ENCODE peak calls at places on chromosomes 11 and 22, in four cellular contexts. Q, F, T and U are unnamed samples. For H3K4me1, the result is how much of the 10 kb centered on the place peaks cover.

GRCh38 chr11:87259731-87260130 is 222.0 kb downstream of the TMEM135 start:
- DNase-seq in Q (no peak), F (no peak), T (no peak), U (no peak)

GRCh38 chr11:122115520-122116343 is at the start of gene BLID:
- DNase-seq in Q (no peak), F (peak), T (peak), U (peak)

GRCh38 chr11:134498326-134499139 is 86.5 kb upstream of the B3GAT1 start:
- DNase-seq in Q (no peak), F (peak), T (no peak), U (no peak)

GRCh38 chr22:37561209-37562048 is 1.1 kb downstream of the CDC42EP1 start:
- DNase-seq in Q (no peak), F (peak), T (peak), U (peak)

GRCh38 chr11:114316980-114317675 is 20.9 kb downstream of the NNMT start:
- DNase-seq in Q (no peak), F (no peak), T (peak), U (no peak)

GRCh38 chr11:57311109-57311936 is 13.4 kb downstream of the TNKS1BP1 start:
- DNase-seq in Q (no peak), F (peak), T (peak), U (peak)

GRCh38 chr22:47129902-47130301 is 367.5 kb downstream of the TBC1D22A start:
- DNase-seq in Q (no peak), F (peak), T (no peak), U (peak)

GRCh38 chr11:18772211-18772610 is 19.4 kb downstream of the PTPN5 start:
- DNase-seq in Q (no peak), F (no peak), T (no peak), U (no peak)

GRCh38 chr22:19466126-19466716 is 12.8 kb downstream of the UFD1 start:
- DNase-seq in Q (no peak), F (no peak), T (no peak), U (no peak)

GRCh38 chr11:86517557-86517956 is 142.9 kb downstream of the CCDC81 start:
- DNase-seq in Q (no peak), F (no peak), T (no peak), U (no peak)

GRCh38 chr22:37410174-37411055 is 16.9 kb downstream of the ELFN2 start:
- DNase-seq in Q (no peak), F (no peak), T (no peak), U (no peak)

GRCh38 chr11:121082670-121083069 is 18.4 kb upstream of the TECTA start:
- DNase-seq in Q (no peak), F (no peak), T (no peak), U (no peak)

GRCh38 chr11:8360086-8360828 is 96.6 kb upstream of the LMO1 start:
- DNase-seq in Q (no peak), F (peak), T (no peak), U (no peak)

GRCh38 chr22:44182591-44183588 is 2.2 kb downstream of the PARVG start:
- DNase-seq in Q (no peak), F (peak), T (no peak), U (peak)

GRCh38 chr11:10414181-10414580 is 40.9 kb upstream of the AMPD3 start:
- DNase-seq in Q (no peak), F (no peak), T (no peak), U (no peak)

GRCh38 chr11:80519591-80520258 is 1078.9 kb upstream of the TENM4 start:
- DNase-seq in Q (no peak), F (no peak), T (no peak), U (no peak)

GRCh38 chr11:13309156-13309555 is 31.6 kb downstream of the BMAL1 start:
- DNase-seq in Q (no peak), F (no peak), T (no peak), U (no peak)

DNA sequence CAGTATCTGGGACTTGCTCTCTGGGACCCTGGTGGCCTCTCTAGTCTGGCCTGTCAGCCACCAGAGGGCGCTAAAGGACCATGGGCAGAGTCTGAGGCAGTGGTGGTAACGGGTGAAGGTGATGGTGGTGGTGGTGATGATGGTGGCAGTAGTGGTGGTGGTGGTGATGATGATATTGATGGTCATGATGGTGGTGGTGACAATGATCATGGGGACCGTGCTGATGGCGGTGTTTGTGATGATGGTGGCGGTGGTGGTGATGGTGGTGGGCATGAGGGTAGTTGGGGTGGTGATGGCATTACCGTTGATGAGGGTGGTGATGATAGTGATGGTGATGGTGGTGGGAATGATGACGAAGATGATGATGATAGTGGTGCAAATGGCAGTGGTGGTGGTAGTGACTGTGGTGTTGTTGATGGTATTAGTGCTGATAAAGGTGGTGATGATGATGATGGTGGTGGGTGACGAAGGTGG is 16.0 kb downstream of the TRPM5 start:
- DNase-seq in Q (peak), F (peak), T (peak), U (peak)
- H3K4me1 ChIP-seq in Q (under half), F (under half), T (under half), U (under half)

DNA sequence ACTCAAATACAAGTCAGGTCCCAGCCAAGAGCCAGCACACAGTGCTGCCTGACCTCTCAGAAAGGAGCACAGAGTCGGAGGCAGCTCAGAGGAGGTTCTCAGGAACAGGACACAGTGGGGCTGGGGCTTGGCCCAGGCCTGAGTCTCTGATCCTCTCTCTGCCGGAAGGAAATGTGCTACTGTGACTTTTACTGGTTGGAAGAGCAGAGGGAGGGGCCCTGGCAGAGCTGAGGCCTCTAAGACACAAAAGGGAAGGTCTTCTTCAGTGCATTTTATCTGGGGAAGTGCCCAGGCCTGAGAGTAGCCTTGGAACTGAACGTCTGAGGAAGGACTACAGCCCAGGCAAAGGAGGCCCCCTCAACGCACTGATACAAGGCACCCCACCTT is 16.2 kb upstream of the CASTOR1 start:
- DNase-seq in Q (no peak), F (peak), T (peak), U (peak)
- H3K4me1 ChIP-seq in Q (under half), F (under half), T (under half), U (half or more)

GRCh38 chr11:20035701-20036601 is 124.3 kb downstream of the DBX1 start:
- DNase-seq in Q (peak), F (no peak), T (peak), U (no peak)

GRCh38 chr11:20038969-20039368 is 121.3 kb downstream of the DBX1 start:
- DNase-seq in Q (no peak), F (no peak), T (no peak), U (no peak)

GRCh38 chr11:20037358-20037757 is 122.9 kb downstream of the DBX1 start:
- DNase-seq in Q (no peak), F (no peak), T (no peak), U (no peak)

GRCh38 chr11:20036625-20037335 is 123.5 kb downstream of the DBX1 start:
- DNase-seq in Q (no peak), F (no peak), T (no peak), U (no peak)

DNA sequence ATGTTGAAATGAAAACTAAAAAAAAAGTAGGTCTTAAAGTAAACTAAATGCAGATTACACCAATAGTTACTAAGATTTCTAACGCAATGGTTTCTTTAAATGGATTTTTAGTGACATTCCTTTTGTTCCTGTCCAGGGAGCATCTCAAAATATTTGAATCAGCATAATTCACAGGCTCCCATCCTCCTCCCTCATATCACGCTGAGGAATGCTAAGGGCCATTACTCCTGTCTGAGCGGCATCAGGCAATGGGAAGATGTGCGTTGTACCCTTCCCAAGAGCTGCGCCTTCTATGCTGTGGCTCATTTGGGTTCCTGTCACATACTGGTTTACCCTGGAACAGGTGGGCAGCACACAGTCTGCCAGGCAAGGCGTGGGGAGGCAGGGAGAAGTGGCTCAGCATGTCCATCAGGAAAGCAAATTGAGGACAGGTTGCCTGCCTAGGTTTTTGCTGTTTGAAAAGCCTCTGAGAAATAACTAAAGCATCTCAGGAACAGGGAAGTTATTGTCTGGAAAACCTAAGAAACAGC is 121.8 kb downstream of the DBX1 start:
- DNase-seq in Q (no peak), F (no peak), T (no peak), U (no peak)
- H3K4me1 ChIP-seq in Q (under half), F (under half), T (under half), U (under half)

GRCh38 chr11:11472096-11472495 is 119.0 kb upstream of the CSNK2A3 start:
- DNase-seq in Q (no peak), F (no peak), T (no peak), U (no peak)
- H3K4me1 ChIP-seq in Q (under half), F (under half), T (under half), U (under half)

DNA sequence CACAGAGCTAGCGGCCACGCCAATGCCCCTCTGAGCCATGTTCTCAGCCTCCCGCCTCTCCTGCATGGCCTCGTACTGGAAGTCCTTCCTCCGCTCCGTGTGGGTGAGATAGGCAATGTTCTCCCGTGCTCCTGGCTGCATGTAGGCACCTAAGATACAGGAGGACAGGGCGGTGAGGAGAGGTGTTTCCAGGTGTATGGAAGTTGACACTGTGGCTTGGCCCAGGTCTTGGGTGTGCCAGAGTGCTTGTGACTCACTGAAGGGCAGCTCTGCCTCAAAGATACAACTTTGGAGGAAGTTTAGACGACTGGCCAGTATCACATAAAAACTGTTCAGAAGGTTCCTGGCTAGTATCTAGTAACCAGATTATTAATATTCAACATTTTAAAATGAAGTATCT is 8.5 kb downstream of the SRRD start:
- DNase-seq in Q (no peak), F (no peak), T (no peak), U (no peak)
- H3K4me1 ChIP-seq in Q (under half), F (under half), T (under half), U (under half)

DNA sequence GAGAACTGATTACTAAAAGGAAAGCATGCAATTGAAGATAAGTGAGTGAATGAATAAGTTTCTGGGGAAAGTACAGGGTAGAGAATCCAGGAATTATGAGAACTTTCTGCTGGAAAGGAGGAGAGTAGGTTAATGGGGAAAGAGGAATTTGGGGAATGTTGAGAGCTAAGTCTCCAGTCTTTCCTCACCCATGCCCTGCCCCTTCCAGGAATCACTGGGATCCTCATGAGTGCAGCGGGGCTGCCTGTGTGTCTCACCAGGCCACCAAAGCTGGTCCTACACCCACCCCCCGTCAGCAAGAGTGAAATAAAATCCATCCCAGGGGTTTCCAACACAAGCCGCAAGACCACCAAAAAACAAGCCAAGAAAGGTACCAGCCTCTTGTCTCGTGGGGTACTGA is 17.0 kb downstream of the DTX4 start:
- DNase-seq in Q (no peak), F (no peak), T (no peak), U (no peak)
- H3K4me1 ChIP-seq in Q (under half), F (under half), T (under half), U (half or more)

GRCh38 chr11:67596753-67597300 is 9.9 kb upstream of the NDUFV1 start:
- DNase-seq in Q (no peak), F (no peak), T (no peak), U (no peak)

GRCh38 chr11:67594480-67594879 is 10.9 kb downstream of the GSTP1 start:
- DNase-seq in Q (no peak), F (no peak), T (no peak), U (no peak)

GRCh38 chr11:67600324-67601029 is 6.3 kb upstream of the NDUFV1 start:
- DNase-seq in Q (no peak), F (no peak), T (no peak), U (peak)

GRCh38 chr11:67601098-67601497 is 5.6 kb upstream of the NDUFV1 start:
- DNase-seq in Q (no peak), F (no peak), T (no peak), U (no peak)

DNA sequence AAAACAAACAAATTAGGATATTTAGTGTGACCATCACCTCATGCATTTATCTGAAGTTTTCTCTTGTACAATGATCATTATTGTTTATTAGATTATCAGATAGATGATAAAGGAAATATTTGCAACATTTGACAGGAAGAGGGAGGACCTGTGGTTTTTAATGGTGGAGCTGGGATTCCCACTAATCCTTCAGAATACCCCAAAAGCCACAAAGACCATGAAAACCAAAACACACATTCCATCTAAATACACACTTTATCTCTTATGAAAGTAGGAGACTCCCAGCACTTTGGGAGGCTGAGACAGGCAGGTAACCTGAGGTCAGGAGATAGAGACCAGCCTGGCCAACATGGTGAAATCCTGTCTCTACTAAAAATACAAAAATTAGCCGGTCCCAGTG is 7.6 kb upstream of the NDUFV1 start:
- DNase-seq in Q (no peak), F (no peak), T (no peak), U (no peak)
- H3K4me1 ChIP-seq in Q (under half), F (under half), T (under half), U (under half)

GRCh38 chr11:2381494-2382128 is 4.5 kb downstream of the CD81 start:
- DNase-seq in Q (no peak), F (no peak), T (no peak), U (no peak)
- H3K4me1 ChIP-seq in Q (half or more), F (under half), T (under half), U (half or more)

DNA sequence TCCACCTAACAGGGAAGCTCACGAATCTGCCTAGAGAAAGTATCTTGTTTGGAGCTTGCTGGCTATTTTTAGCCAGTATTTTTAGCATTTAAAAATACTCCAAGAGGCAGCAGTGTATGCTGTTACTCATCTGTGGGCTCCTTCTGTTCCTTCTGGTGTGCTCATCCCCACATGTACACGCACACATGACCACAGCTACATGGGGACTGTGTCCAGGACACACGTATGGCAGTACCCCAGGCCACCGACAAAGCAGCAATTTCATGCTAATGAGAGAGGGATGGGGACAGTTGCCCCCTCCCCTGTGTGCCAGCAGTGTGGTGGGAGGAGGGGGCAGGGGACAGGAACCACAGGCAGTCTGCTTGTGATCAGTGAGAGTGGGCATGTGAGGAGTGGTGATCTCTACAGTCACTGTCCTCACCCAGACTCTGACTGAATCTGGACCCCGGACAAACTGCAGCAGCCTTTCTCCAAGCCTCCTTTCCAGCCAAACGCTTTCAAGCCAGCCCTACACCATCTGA is 16.4 kb downstream of the USP2 start:
- DNase-seq in Q (no peak), F (no peak), T (peak), U (no peak)
- H3K4me1 ChIP-seq in Q (under half), F (under half), T (under half), U (half or more)